ENCODE peak calls at places on chromosomes 2 and 18, in four cellular contexts. M is KBM-7, R is fibroblast of mammary gland, F is occipital lobe. A is an unnamed sample.

GRCh38 chr2:200839513-200839912 is 24.9 kb downstream of the CLK1 start:
- DNase-seq in R (no peak), M (no peak), F (no peak), A (no peak)

GRCh38 chr18:79477711-79478483 is 82.2 kb downstream of the NFATC1 start:
- DNase-seq in M (no peak), F (no peak), R (no peak), A (no peak)

GRCh38 chr18:60053747-60054304 is 154.0 kb downstream of the PMAIP1 start:
- DNase-seq in M (no peak), R (peak), F (peak), A (peak)

GRCh38 chr2:19474128-19474527 is 115.7 kb upstream of the OSR1 start:
- DNase-seq in M (peak), R (peak), F (no peak), A (peak)

GRCh38 chr2:231336700-231337099 is 58.8 kb upstream of the B3GNT7 start:
- DNase-seq in R (no peak), F (no peak), M (no peak), A (no peak)

GRCh38 chr18:76974345-76974744 is 152.0 kb downstream of the ZNF236 start:
- DNase-seq in F (no peak), M (no peak), R (no peak), A (no peak)

GRCh38 chr2:58571181-58571852 is 330.2 kb upstream of the FANCL start:
- DNase-seq in M (peak), F (peak), R (peak), A (peak)

GRCh38 chr2:197838036-197838435 is 33.6 kb downstream of the PLCL1 start:
- DNase-seq in R (peak), M (no peak), F (no peak), A (peak)

GRCh38 chr2:175600024-175600831 is 401.8 kb downstream of the LNPK start:
- DNase-seq in M (no peak), R (peak), F (no peak), A (peak)

GRCh38 chr2:155372969-155373368 is 674.5 kb downstream of the KCNJ3 start:
- DNase-seq in M (peak), R (peak), F (no peak), A (peak)

GRCh38 chr18:62737474-62737873 is 22.1 kb downstream of the PHLPP1 start:
- DNase-seq in R (no peak), M (no peak), F (no peak), A (no peak)

GRCh38 chr2:170411660-170412059 is 233.7 kb downstream of the MYO3B start:
- DNase-seq in R (no peak), F (no peak), M (no peak), A (no peak)

GRCh38 chr2:88190808-88191721 is 20.9 kb downstream of the THNSL2 start:
- DNase-seq in M (peak), F (no peak), R (peak), A (no peak)

GRCh38 chr2:217215877-217216276 is 356.0 kb upstream of the TNP1 start:
- DNase-seq in F (no peak), R (peak), M (no peak), A (no peak)

GRCh38 chr2:31227110-31227509 is 6.8 kb upstream of the EHD3 start:
- DNase-seq in F (no peak), M (no peak), R (no peak), A (no peak)

GRCh38 chr2:113851640-113852039 is 38.2 kb upstream of the ACTR3 start:
- DNase-seq in R (no peak), M (no peak), F (no peak), A (no peak)

GRCh38 chr2:8580316-8581047 is 101.4 kb upstream of the ID2 start:
- DNase-seq in M (no peak), R (no peak), F (no peak), A (no peak)

GRCh38 chr2:96148410-96149217 is 3.4 kb upstream of the DUSP2 start:
- DNase-seq in M (peak), F (peak), R (peak), A (peak)

GRCh38 chr18:72895548-72895947 is 27.8 kb upstream of the NETO1 start:
- DNase-seq in M (no peak), R (no peak), F (no peak), A (no peak)

GRCh38 chr2:219429958-219430586 is 4.6 kb upstream of the SPEG start:
- DNase-seq in R (no peak), M (no peak), F (no peak), A (no peak)

GRCh38 chr2:27903649-27904544 is 13.4 kb downstream of the BABAM2 start:
- DNase-seq in F (no peak), R (peak), M (no peak), A (no peak)

GRCh38 chr18:46542545-46542944 is 114.5 kb downstream of the LOXHD1 start:
- DNase-seq in F (no peak), R (peak), M (no peak), A (no peak)

GRCh38 chr2:187442778-187443177 is 5.3 kb downstream of the CALCRL start:
- DNase-seq in F (no peak), M (no peak), R (no peak), A (no peak)

GRCh38 chr18:31942301-31942998 is 478 bp downstream of the TRAPPC8 start:
- DNase-seq in M (peak), F (no peak), R (peak), A (peak)

GRCh38 chr18:49619792-49620191 is 57.9 kb downstream of the LIPG start:
- DNase-seq in R (no peak), M (no peak), F (no peak), A (peak)

GRCh38 chr2:45891719-45892118 is 240.2 kb downstream of the PRKCE start:
- DNase-seq in F (no peak), R (no peak), M (no peak), A (no peak)